ENCODE peak calls at places on chromosomes 5 and 9, in seven cellular contexts. Q, V, B, O, C, T and X are unnamed samples.

GRCh38 chr5:82719368-82719767 is 357.8 kb downstream of the TMEM167A start:
- DNase-seq in C (peak), O (no peak), B (no peak), Q (no peak), T (no peak), V (no peak), X (peak)

GRCh38 chr5:135241536-135241935 is 157.5 kb downstream of the MACROH2A1 start:
- DNase-seq in Q (no peak), C (no peak), B (no peak), O (no peak), T (no peak), V (no peak), X (no peak)

GRCh38 chr9:21994526-21994995 is at the start of gene CDKN2B-AS1:
- DNase-seq in B (no peak), T (peak), C (peak), V (peak), O (no peak), Q (no peak), X (peak)

GRCh38 chr5:129271309-129271708 is 176.8 kb downstream of the ISOC1 start:
- DNase-seq in B (no peak), T (no peak), V (peak), Q (no peak), O (no peak), C (peak), X (peak)

GRCh38 chr5:41951224-41951623 is 26.1 kb downstream of the FBXO4 start:
- DNase-seq in C (no peak), B (no peak), O (no peak), V (no peak), T (no peak), Q (no peak), X (no peak)

GRCh38 chr5:73205309-73205708 is 32.3 kb downstream of the TMEM174 start:
- DNase-seq in T (no peak), B (no peak), O (no peak), Q (no peak), C (no peak), V (no peak), X (no peak)

GRCh38 chr9:114339130-114339908 is 9.7 kb downstream of the ORM2 start:
- DNase-seq in C (peak), O (peak), T (peak), B (no peak), Q (peak), V (no peak), X (peak)

GRCh38 chr5:150649108-150649827 is 8.8 kb downstream of the SYNPO start:
- DNase-seq in O (no peak), B (no peak), V (no peak), Q (no peak), T (peak), C (no peak), X (no peak)

GRCh38 chr9:99509900-99510299 is 287.8 kb downstream of the SEC61B start:
- DNase-seq in T (no peak), O (no peak), B (no peak), V (no peak), Q (no peak), C (peak), X (no peak)

GRCh38 chr5:98499892-98500291 is 273.6 kb upstream of the RGMB start:
- DNase-seq in B (no peak), O (no peak), C (no peak), Q (no peak), V (no peak), T (no peak), X (peak)

GRCh38 chr5:22850981-22851380 is 2.2 kb downstream of the CDH12 start:
- DNase-seq in T (no peak), V (no peak), O (no peak), C (no peak), B (no peak), Q (no peak), X (no peak)

GRCh38 chr9:36903541-36904435 is 130.3 kb downstream of the PAX5 start:
- DNase-seq in Q (peak), C (peak), B (no peak), V (peak), T (no peak), O (no peak), X (peak)

GRCh38 chr5:22889714-22890113 is 36.6 kb upstream of the CDH12 start:
- DNase-seq in O (no peak), V (no peak), B (no peak), Q (no peak), C (no peak), T (no peak), X (no peak)

GRCh38 chr9:127567119-127567897 is 44.8 kb upstream of the STXBP1 start:
- DNase-seq in O (no peak), B (peak), C (no peak), T (no peak), V (no peak), Q (no peak), X (peak)

GRCh38 chr9:21696411-21696865 is 106.0 kb upstream of the MTAP start:
- DNase-seq in B (no peak), Q (no peak), O (peak), C (peak), V (no peak), T (no peak), X (peak)

GRCh38 chr5:1285883-1286291 is 9.0 kb downstream of the TERT start:
- DNase-seq in V (no peak), C (no peak), O (no peak), B (no peak), T (peak), Q (no peak), X (no peak)

GRCh38 chr5:71937906-71938698 is 169.2 kb upstream of the MAP1B start:
- DNase-seq in Q (no peak), O (no peak), T (no peak), C (no peak), V (no peak), B (no peak), X (no peak)

GRCh38 chr9:112777914-112778313 is 27.4 kb downstream of the SNX30 start:
- DNase-seq in C (peak), Q (no peak), V (no peak), B (no peak), T (no peak), O (no peak), X (no peak)

GRCh38 chr9:105044458-105044857 is 116.5 kb upstream of the ABCA1 start:
- DNase-seq in V (no peak), O (no peak), B (no peak), T (no peak), C (no peak), Q (no peak), X (no peak)

GRCh38 chr5:38905516-38905915 is 59.7 kb downstream of the OSMR start:
- DNase-seq in C (no peak), T (no peak), Q (no peak), V (no peak), B (no peak), O (no peak), X (no peak)

GRCh38 chr9:25094518-25094917 is 548.8 kb upstream of the IZUMO3 start:
- DNase-seq in T (no peak), Q (no peak), C (no peak), B (no peak), V (no peak), O (no peak), X (no peak)

GRCh38 chr5:171574374-171574773 is 154.9 kb downstream of the FGF18 start:
- DNase-seq in B (no peak), C (no peak), O (no peak), Q (no peak), T (no peak), V (no peak), X (no peak)

GRCh38 chr5:59133801-59134261 is 551.0 kb downstream of the RAB3C start:
- DNase-seq in B (no peak), T (no peak), C (no peak), V (no peak), O (peak), Q (peak), X (peak)

GRCh38 chr5:55519001-55519400 is 15.8 kb downstream of the PLPP1 start:
- DNase-seq in B (no peak), O (no peak), C (no peak), Q (no peak), T (no peak), V (no peak), X (no peak)

GRCh38 chr5:55520117-55520829 is 14.5 kb downstream of the PLPP1 start:
- DNase-seq in B (no peak), C (no peak), T (no peak), V (no peak), O (no peak), Q (no peak), X (no peak)

GRCh38 chr5:55523293-55523692 is 11.5 kb downstream of the PLPP1 start:
- DNase-seq in O (no peak), T (no peak), V (no peak), Q (no peak), C (no peak), B (no peak), X (no peak)

GRCh38 chr5:55521903-55522302 is 12.9 kb downstream of the PLPP1 start:
- DNase-seq in T (no peak), B (no peak), Q (no peak), O (no peak), C (no peak), V (no peak), X (no peak)

DNA sequence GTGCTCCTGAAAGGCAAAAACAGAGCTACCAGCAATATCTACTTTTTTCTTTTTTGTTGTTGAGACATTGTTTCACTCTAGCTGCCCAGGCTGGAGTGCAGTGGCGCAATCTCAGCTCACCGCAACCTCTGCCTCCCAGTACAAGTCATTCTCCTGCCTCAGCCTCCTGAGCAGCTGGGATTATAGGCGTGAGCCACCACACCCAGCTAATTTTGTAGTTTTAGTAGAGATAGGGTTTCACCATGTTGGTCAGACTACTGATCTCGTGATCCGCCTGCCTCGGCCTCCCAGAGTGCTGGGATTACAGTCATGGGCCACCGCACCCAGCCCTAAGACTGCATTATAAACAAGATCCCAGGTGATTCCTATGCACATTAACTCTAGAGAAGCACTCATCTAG is 17.0 kb downstream of the PLPP1 start:
- DNase-seq in C (no peak), T (no peak), V (no peak), Q (no peak), B (no peak), O (no peak), X (no peak)
- TF ChIP-seq CTCF in C (no peak), T (no peak), V (no peak), Q (no peak), B (no peak), O (no peak), X (no peak)

DNA sequence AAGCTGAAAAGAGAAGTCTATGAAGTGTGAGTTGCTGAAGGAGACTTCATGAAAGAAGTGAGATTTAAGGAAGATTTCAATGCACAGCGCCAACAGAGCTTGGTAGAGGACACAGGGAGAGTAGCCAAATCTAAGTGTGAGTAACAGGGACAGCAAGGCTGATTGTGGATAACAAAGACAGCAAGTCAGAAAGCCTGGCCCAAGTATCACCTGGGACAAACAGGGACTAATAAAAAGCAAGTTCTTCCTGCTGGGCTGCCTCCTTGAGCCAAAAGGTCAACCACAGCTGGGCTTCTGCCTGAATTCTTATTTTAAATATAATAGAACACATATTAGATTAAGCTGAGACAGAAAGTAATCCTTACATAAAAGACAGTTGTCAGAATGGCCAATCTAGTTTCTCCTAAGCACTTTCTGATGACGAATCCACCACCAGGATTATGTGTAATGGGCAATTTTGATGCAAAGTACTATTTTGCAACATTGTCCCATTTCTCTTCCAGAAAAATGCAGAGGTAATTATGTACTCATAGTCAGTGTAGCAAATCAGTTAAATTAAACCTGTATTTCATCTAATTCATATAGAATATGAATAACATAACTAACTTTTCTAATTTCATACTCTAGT is 73.8 kb downstream of the MAPKAP1 start:
- DNase-seq in V (no peak), Q (no peak), C (no peak), O (no peak), B (peak), T (no peak), X (peak)
- H3K4me3 ChIP-seq in V (no peak), Q (no peak), C (peak), O (no peak), B (no peak), T (no peak), X (no peak)

DNA sequence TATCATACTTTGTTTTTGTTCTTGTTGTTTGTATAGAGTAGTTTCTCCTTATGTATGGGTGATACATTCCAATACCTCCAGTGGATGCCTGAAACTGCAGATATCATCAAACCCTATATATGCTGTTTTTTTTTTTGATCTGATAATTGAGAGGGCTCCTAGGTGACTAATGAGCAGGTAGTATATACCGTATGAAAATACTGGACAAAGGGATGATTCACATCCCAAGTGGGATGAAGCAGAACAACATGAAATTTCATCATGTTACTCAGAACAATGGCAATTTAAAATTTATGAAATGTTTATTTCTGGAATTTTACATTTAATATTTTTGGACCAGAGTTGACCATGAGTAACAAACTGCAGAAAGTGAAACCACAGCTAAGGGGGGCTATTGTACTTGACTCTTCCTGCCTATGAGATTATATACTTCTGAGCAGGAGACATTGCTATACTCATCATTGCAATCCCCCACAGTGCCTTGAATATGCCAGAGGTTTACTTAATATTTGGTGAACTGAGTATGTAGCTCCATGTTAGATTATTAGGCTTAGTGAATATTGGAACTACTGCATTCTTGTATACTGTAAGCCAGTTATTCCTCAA is 258.7 kb upstream of the FBXL7 start:
- DNase-seq in C (no peak), O (no peak), Q (no peak), V (no peak), T (no peak), B (no peak), X (no peak)
- TF ChIP-seq CTCF in C (no peak), O (no peak), Q (no peak), V (no peak), T (no peak), B (no peak), X (no peak)

DNA sequence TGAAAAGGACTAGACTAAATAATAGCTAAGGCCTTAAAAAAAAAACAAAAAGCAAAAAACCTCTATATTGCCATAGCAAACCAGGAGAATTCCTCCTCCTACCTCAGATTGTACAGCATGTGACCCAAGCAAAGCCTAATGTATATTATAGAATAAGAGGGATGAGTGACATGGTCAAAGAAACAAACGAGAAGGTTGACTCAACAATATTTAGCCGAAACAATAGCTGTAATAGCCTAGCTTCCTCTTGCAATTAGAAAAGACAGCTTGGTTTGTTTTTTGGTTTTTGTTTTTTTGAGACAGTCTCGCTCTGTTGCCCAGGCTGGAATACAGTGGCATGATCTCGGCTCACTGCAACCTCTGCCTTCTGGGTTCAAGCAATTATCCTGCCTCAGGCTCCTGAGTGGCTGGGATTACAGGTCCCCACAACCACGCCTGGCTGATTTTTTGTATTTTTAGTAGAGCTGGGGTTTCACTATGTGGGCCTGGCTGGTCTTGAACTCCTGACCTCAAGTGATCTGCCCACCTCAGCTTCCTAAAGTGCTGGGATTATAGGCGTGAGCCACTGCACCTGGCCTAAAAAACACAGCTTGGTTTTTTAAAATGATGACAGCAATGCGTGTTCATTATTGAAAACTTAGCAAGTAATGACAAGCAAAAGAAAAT is 5.6 kb downstream of the NLN start:
- DNase-seq in C (peak), O (no peak), B (no peak), Q (no peak), T (no peak), V (no peak), X (no peak)
- H3K4me3 ChIP-seq in C (no peak), O (no peak), B (no peak), Q (no peak), T (no peak), V (no peak), X (no peak)

GRCh38 chr9:34380511-34381315 is 4.0 kb upstream of the MYORG start:
- DNase-seq in T (peak), B (peak), V (no peak), O (peak), C (peak), Q (peak), X (peak)

GRCh38 chr9:34382879-34383278 is 6.2 kb upstream of the MYORG start:
- DNase-seq in Q (no peak), T (no peak), O (no peak), C (no peak), B (no peak), V (no peak), X (no peak)

GRCh38 chr9:34382054-34382453 is 5.4 kb upstream of the MYORG start:
- DNase-seq in B (no peak), O (no peak), T (no peak), V (no peak), Q (no peak), C (no peak), X (no peak)

GRCh38 chr9:34380034-34380510 is 3.4 kb upstream of the MYORG start:
- DNase-seq in C (no peak), B (no peak), Q (no peak), T (peak), V (no peak), O (no peak), X (no peak)

GRCh38 chr9:34381323-34381722 is 4.6 kb upstream of the MYORG start:
- DNase-seq in T (peak), V (no peak), B (no peak), C (no peak), Q (no peak), O (no peak), X (no peak)
- TF ChIP-seq CTCF in T (no peak), V (no peak), B (no peak), C (no peak), Q (no peak), O (no peak), X (no peak)

GRCh38 chr9:71442937-71443336 is 321.5 kb upstream of the TRPM3 start:
- DNase-seq in Q (no peak), C (no peak), T (no peak), O (no peak), B (no peak), V (no peak), X (no peak)

GRCh38 chr9:71446081-71446480 is 322.2 kb downstream of the CEMIP2 start:
- DNase-seq in B (no peak), C (no peak), V (no peak), T (no peak), Q (no peak), O (no peak), X (no peak)

DNA sequence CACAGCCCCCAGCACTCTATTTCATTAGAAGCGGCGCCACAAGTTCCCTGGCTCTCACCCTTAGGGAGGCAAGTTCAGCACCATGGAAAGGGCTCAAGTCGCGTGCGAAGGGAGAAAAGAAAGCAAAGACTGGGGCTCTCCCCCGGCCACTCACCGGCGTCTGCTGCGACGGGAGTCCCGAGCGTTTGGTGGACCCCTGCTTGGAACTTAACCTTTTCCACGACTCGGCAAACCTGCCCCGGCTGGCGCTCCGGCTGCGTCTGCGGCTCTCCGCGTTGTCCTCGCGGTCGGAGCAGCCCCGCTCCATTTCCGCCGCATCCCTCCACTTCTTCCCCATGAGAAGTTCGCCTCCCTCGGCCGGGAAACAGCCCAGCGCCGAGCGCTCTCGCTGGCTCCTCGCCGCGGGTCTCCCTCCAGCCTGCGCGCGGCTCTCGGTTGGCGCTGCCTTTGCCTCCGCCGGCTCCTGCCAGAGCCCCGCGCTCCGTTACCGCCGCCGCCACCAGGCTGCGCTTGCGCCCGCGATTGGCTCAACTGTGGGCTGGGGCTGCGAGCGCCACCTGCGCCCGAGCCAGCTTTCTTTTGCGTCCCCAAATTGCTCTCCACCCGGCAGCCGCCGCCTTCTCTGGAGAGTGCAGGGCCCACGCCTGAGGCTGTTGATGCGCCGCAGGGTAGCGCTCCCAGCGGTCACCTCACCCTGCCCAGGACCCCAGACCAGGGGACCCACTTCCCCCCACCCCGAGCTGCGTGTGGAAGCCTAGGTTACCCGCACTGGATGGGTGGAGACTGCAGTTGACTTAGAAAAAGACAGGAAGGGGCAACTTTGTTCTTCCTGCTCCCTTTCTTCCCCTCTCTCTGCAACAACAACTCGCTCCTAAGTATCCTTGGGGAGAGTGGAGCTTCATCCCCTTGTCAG is 321.6 kb downstream of the CEMIP2 start:
- DNase-seq in T (peak), Q (peak), B (peak), V (no peak), O (peak), C (peak), X (peak)
- H3K4me3 ChIP-seq in T (peak), Q (peak), B (peak), V (no peak), O (peak), C (no peak), X (peak)

GRCh38 chr5:180803181-180804128 is 849 bp upstream of the MGAT1 start:
- DNase-seq in O (no peak), B (peak), T (peak), V (no peak), C (peak), Q (no peak), X (peak)
- TF ChIP-seq CTCF in O (no peak), B (no peak), T (peak), V (no peak), C (no peak), Q (peak), X (peak)